ENCODE peak calls at places on chromosome 6, in four cellular contexts. One of them, this sample, is unnamed.

GRCh38 chr6:105920071-105920470 is 166.1 kb upstream of the PRDM1 start:
- DNase-seq in GM23338: no peak
- DNase-seq in SK-N-SH: no peak
- DNase-seq in OCI-LY7: no peak
- DNase-seq in this sample: no peak

GRCh38 chr6:14524319-14524718 is 406.7 kb downstream of the CD83 start:
- DNase-seq in GM23338: no peak
- DNase-seq in SK-N-SH: peak
- DNase-seq in OCI-LY7: no peak
- DNase-seq in this sample: no peak

GRCh38 chr6:22221211-22221610 is 75.6 kb downstream of the PRL start:
- DNase-seq in GM23338: no peak
- DNase-seq in OCI-LY7: no peak
- DNase-seq in SK-N-SH: no peak
- DNase-seq in this sample: no peak

GRCh38 chr6:166156942-166157341 is 10.7 kb downstream of the TBXT start:
- DNase-seq in OCI-LY7: no peak
- DNase-seq in GM23338: peak
- DNase-seq in SK-N-SH: no peak
- DNase-seq in this sample: peak

GRCh38 chr6:165940366-165940765 is 227.3 kb downstream of the TBXT start:
- DNase-seq in OCI-LY7: no peak
- DNase-seq in GM23338: no peak
- DNase-seq in SK-N-SH: no peak
- DNase-seq in this sample: no peak

GRCh38 chr6:16319813-16320532 is 81.6 kb downstream of the GMPR start:
- DNase-seq in GM23338: no peak
- DNase-seq in OCI-LY7: no peak
- DNase-seq in SK-N-SH: no peak
- DNase-seq in this sample: peak

GRCh38 chr6:113414511-113414910 is 442.6 kb upstream of the MARCKS start:
- DNase-seq in OCI-LY7: peak
- DNase-seq in SK-N-SH: peak
- DNase-seq in GM23338: no peak
- DNase-seq in this sample: peak

GRCh38 chr6:17580518-17581048 is 19.5 kb upstream of the FAM8A1 start:
- DNase-seq in SK-N-SH: peak
- DNase-seq in GM23338: peak
- DNase-seq in OCI-LY7: no peak
- DNase-seq in this sample: no peak

GRCh38 chr6:3422457-3422816 is 34.4 kb downstream of the SLC22A23 start:
- DNase-seq in OCI-LY7: no peak
- DNase-seq in GM23338: no peak
- DNase-seq in SK-N-SH: no peak
- DNase-seq in this sample: no peak

GRCh38 chr6:163122365-163122764 is 292.2 kb upstream of the QKI start:
- DNase-seq in SK-N-SH: no peak
- DNase-seq in OCI-LY7: no peak
- DNase-seq in GM23338: no peak
- DNase-seq in this sample: no peak

GRCh38 chr6:157432231-157432630 is 51.2 kb downstream of the ZDHHC14 start:
- DNase-seq in GM23338: no peak
- DNase-seq in SK-N-SH: no peak
- DNase-seq in OCI-LY7: no peak
- DNase-seq in this sample: no peak

GRCh38 chr6:127761084-127761483 is 139.8 kb downstream of the THEMIS start:
- DNase-seq in OCI-LY7: no peak
- DNase-seq in SK-N-SH: no peak
- DNase-seq in GM23338: no peak
- DNase-seq in this sample: no peak
- TF ChIP-seq EZH2phosphoT487 in OCI-LY7: no peak
- TF ChIP-seq EZH2phosphoT487 in SK-N-SH: no peak
- TF ChIP-seq EZH2phosphoT487 in GM23338: no peak
- TF ChIP-seq EZH2phosphoT487 in this sample: no peak

GRCh38 chr6:134921980-134922313 is 28.0 kb downstream of the ALDH8A1 start:
- DNase-seq in OCI-LY7: no peak
- DNase-seq in GM23338: no peak
- DNase-seq in SK-N-SH: no peak
- DNase-seq in this sample: no peak
- TF ChIP-seq EZH2phosphoT487 in OCI-LY7: no peak
- TF ChIP-seq EZH2phosphoT487 in GM23338: no peak
- TF ChIP-seq EZH2phosphoT487 in SK-N-SH: no peak
- TF ChIP-seq EZH2phosphoT487 in this sample: no peak

GRCh38 chr6:39357998-39358686 is 35.6 kb upstream of the KCNK16 start:
- DNase-seq in SK-N-SH: peak
- DNase-seq in OCI-LY7: no peak
- DNase-seq in GM23338: no peak
- DNase-seq in this sample: peak
- TF ChIP-seq EZH2phosphoT487 in SK-N-SH: no peak
- TF ChIP-seq EZH2phosphoT487 in OCI-LY7: no peak
- TF ChIP-seq EZH2phosphoT487 in GM23338: no peak
- TF ChIP-seq EZH2phosphoT487 in this sample: no peak

DNA sequence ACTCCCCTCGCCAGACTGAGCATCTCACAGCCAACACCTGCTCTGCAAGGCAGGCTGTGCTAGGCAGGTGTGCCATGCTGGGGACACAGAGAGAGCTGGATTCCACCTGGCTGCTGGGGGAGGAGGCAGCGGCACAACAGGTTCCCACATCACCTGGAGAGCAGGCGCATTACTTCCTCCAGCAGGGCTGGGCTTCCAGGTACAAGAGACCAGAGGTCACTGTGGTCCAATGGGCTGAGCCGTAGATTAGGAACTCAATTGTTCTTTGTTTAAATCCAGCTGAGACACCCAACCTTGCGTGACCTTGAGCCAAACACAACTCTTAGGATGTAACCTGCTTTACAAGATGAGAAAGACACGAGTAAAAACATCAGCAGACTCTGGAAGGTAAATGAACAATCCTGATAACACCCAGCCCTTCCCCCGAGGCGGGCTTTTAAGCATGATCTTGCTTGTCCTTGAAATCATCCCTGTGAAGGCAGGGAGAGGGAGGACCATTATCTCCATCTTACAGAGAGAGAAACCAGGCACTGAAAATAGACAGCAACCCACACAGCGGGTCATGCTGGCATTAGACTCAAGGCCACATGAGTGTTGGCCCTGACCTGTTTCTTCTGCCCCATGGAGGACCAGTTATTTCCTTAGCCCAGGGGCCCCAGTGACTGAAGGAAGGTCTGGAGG is 216.5 kb upstream of the RREB1 start:
- DNase-seq in GM23338: peak
- DNase-seq in OCI-LY7: no peak
- DNase-seq in SK-N-SH: no peak
- DNase-seq in this sample: peak
- TF ChIP-seq EZH2phosphoT487 in GM23338: no peak
- TF ChIP-seq EZH2phosphoT487 in OCI-LY7: no peak
- TF ChIP-seq EZH2phosphoT487 in SK-N-SH: no peak
- TF ChIP-seq EZH2phosphoT487 in this sample: no peak

GRCh38 chr6:39841923-39842322 is 49.7 kb downstream of the DAAM2 start:
- DNase-seq in OCI-LY7: no peak
- DNase-seq in GM23338: no peak
- DNase-seq in SK-N-SH: no peak
- DNase-seq in this sample: no peak

GRCh38 chr6:39839445-39839844 is 47.3 kb downstream of the DAAM2 start:
- DNase-seq in SK-N-SH: no peak
- DNase-seq in OCI-LY7: no peak
- DNase-seq in GM23338: no peak
- DNase-seq in this sample: no peak

GRCh38 chr6:39843305-39844020 is 51.3 kb downstream of the DAAM2 start:
- DNase-seq in OCI-LY7: no peak
- DNase-seq in SK-N-SH: peak
- DNase-seq in GM23338: no peak
- DNase-seq in this sample: no peak

GRCh38 chr6:39841291-39841690 is 49.1 kb downstream of the DAAM2 start:
- DNase-seq in OCI-LY7: no peak
- DNase-seq in SK-N-SH: no peak
- DNase-seq in GM23338: no peak
- DNase-seq in this sample: no peak

DNA sequence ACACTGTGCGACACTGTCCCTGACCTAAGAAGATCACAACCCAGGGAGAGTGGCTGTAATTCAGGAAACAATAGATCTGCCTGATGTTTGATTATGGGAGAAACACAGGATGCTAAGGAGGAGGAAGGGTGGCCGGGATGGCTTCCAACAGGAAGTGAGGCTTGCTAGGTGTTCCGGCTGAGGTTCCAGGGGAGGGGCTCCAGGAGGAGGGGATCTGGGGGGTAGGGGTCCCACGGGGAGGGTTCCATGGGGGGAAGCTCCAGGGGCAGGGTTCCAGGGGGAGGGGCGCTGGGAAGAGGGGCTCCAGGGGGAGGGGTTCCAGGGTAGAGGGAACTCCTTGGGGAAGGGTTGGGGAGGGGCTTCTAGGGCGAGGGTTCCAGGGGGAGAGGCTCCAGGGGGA is 48.6 kb downstream of the DAAM2 start:
- DNase-seq in SK-N-SH: no peak
- DNase-seq in OCI-LY7: no peak
- DNase-seq in GM23338: no peak
- DNase-seq in this sample: no peak
- TF ChIP-seq EZH2phosphoT487 in SK-N-SH: no peak
- TF ChIP-seq EZH2phosphoT487 in OCI-LY7: no peak
- TF ChIP-seq EZH2phosphoT487 in GM23338: no peak
- TF ChIP-seq EZH2phosphoT487 in this sample: no peak

GRCh38 chr6:116278853-116279231 is 888 bp downstream of the TSPYL1 start:
- DNase-seq in GM23338: peak
- DNase-seq in OCI-LY7: no peak
- DNase-seq in SK-N-SH: peak
- DNase-seq in this sample: no peak
- TF ChIP-seq EZH2phosphoT487 in GM23338: no peak
- TF ChIP-seq EZH2phosphoT487 in OCI-LY7: no peak
- TF ChIP-seq EZH2phosphoT487 in SK-N-SH: no peak
- TF ChIP-seq EZH2phosphoT487 in this sample: no peak

GRCh38 chr6:36970892-36971842 is 14.8 kb downstream of the MTCH1 start:
- DNase-seq in SK-N-SH: no peak
- DNase-seq in GM23338: no peak
- DNase-seq in OCI-LY7: no peak
- DNase-seq in this sample: no peak
- TF ChIP-seq EZH2phosphoT487 in SK-N-SH: no peak
- TF ChIP-seq EZH2phosphoT487 in GM23338: no peak
- TF ChIP-seq EZH2phosphoT487 in OCI-LY7: no peak
- TF ChIP-seq EZH2phosphoT487 in this sample: no peak

GRCh38 chr6:155103816-155104366 is 108.8 kb downstream of the TIAM2 start:
- DNase-seq in OCI-LY7: no peak
- DNase-seq in GM23338: peak
- DNase-seq in SK-N-SH: no peak
- DNase-seq in this sample: no peak
- TF ChIP-seq EZH2phosphoT487 in OCI-LY7: no peak
- TF ChIP-seq EZH2phosphoT487 in GM23338: no peak
- TF ChIP-seq EZH2phosphoT487 in SK-N-SH: no peak
- TF ChIP-seq EZH2phosphoT487 in this sample: no peak

GRCh38 chr6:28807682-28808280 is 116.0 kb downstream of the TRIM27 start:
- DNase-seq in OCI-LY7: peak
- DNase-seq in SK-N-SH: peak
- DNase-seq in GM23338: peak
- DNase-seq in this sample: peak
- TF ChIP-seq EZH2phosphoT487 in OCI-LY7: no peak
- TF ChIP-seq EZH2phosphoT487 in SK-N-SH: no peak
- TF ChIP-seq EZH2phosphoT487 in GM23338: no peak
- TF ChIP-seq EZH2phosphoT487 in this sample: no peak